ENCODE peak calls at places on chromosome 3, in eight cellular contexts. Q is HCT116; W is KG1; P is AG09319; N is stimulated activated CD4-positive, alpha-beta T cell treated with anti-CD3 and anti-CD28 coated beads, Interleukin-1b, Interleukin-23, amount 100 ng/mL, for 1 hour; O is activated T-cell treated with anti-CD3 and anti-CD28 coated beads, Interleukin-2, amount 50 U/mL, for 72 hours; J is GOT3; A is natural killer cell. Z is an unnamed sample.

GRCh38 chr3:106452096-106452495 is 583.3 kb upstream of the CBLB start:
- DNase-seq in Q (no peak), W (no peak), P (no peak), N (no peak), O (no peak), J (no peak), A (no peak), Z (no peak)

GRCh38 chr3:127606981-127607595 is 8.9 kb downstream of the MCM2 start:
- DNase-seq in Q (no peak), W (no peak), P (no peak), N (no peak), O (no peak), J (no peak), A (no peak), Z (no peak)

GRCh38 chr3:146390967-146391366 is 78.4 kb downstream of the PLSCR2 start:
- DNase-seq in Q (no peak), W (no peak), P (peak), N (no peak), O (no peak), J (no peak), A (no peak), Z (no peak)

GRCh38 chr3:52649461-52650210 is 36.1 kb downstream of the PBRM1 start:
- DNase-seq in Q (no peak), W (no peak), P (no peak), N (no peak), O (no peak), J (no peak), A (no peak), Z (no peak)

GRCh38 chr3:184082465-184082864 is 14.4 kb upstream of the HTR3E start:
- DNase-seq in Q (no peak), W (no peak), P (no peak), N (no peak), O (no peak), J (no peak), A (no peak), Z (no peak)

GRCh38 chr3:189276481-189277190 is 104.9 kb downstream of the TPRG1 start:
- DNase-seq in Q (no peak), W (peak), P (peak), N (no peak), O (no peak), J (no peak), A (no peak), Z (no peak)

GRCh38 chr3:171949559-171949958 is 89.8 kb upstream of the FNDC3B start:
- DNase-seq in Q (no peak), W (no peak), P (no peak), N (no peak), O (no peak), J (no peak), A (no peak), Z (no peak)

GRCh38 chr3:44208086-44208485 is 33.6 kb upstream of the TOPAZ1 start:
- DNase-seq in Q (no peak), W (no peak), P (no peak), N (no peak), O (no peak), J (no peak), A (no peak), Z (no peak)

GRCh38 chr3:123807820-123808219 is 76.3 kb downstream of the MYLK start:
- DNase-seq in Q (no peak), W (no peak), P (no peak), N (no peak), O (no peak), J (no peak), A (no peak), Z (no peak)

GRCh38 chr3:12472796-12473195 is 11.5 kb upstream of the TSEN2 start:
- DNase-seq in Q (no peak), W (no peak), P (no peak), N (no peak), O (no peak), J (no peak), A (no peak), Z (no peak)

GRCh38 chr3:113141543-113141942 is 69.8 kb upstream of the BOC start:
- DNase-seq in Q (no peak), W (no peak), P (no peak), N (no peak), O (no peak), J (no peak), A (no peak), Z (no peak)

GRCh38 chr3:49665822-49666519 is 8.2 kb upstream of the APEH start:
- DNase-seq in Q (no peak), W (no peak), P (no peak), N (no peak), O (no peak), J (no peak), A (no peak), Z (no peak)

GRCh38 chr3:103960819-103961218 is 1405.9 kb upstream of the ALCAM start:
- DNase-seq in Q (no peak), W (no peak), P (no peak), N (no peak), O (no peak), J (no peak), A (no peak), Z (no peak)

GRCh38 chr3:189652042-189652441 is 20.9 kb downstream of the TP63 start:
- DNase-seq in Q (peak), W (no peak), P (no peak), N (no peak), O (peak), J (no peak), A (no peak), Z (no peak)

GRCh38 chr3:191328963-191329653 is at the start of gene CCDC50:
- DNase-seq in Q (no peak), W (peak), P (peak), N (no peak), O (peak), J (peak), A (peak), Z (peak)

GRCh38 chr3:117246771-117247555 is 537.4 kb downstream of the TUSC7 start:
- DNase-seq in Q (no peak), W (no peak), P (no peak), N (no peak), O (no peak), J (no peak), A (no peak), Z (no peak)

GRCh38 chr3:45872569-45872968 is 13.8 kb upstream of the CCR9 start:
- DNase-seq in Q (no peak), W (no peak), P (no peak), N (no peak), O (no peak), J (no peak), A (no peak), Z (no peak)

GRCh38 chr3:184262166-184262926 is 993 bp upstream of the CAMK2N2 start:
- DNase-seq in Q (no peak), W (no peak), P (no peak), N (no peak), O (peak), J (no peak), A (no peak), Z (no peak)

GRCh38 chr3:184670091-184670602 is 41.7 kb downstream of the MAGEF1 start:
- DNase-seq in Q (no peak), W (no peak), P (no peak), N (no peak), O (no peak), J (no peak), A (no peak), Z (no peak)

GRCh38 chr3:108223928-108224327 is 1.7 kb upstream of the IFT57 start:
- DNase-seq in Q (no peak), W (peak), P (no peak), N (no peak), O (no peak), J (no peak), A (no peak), Z (no peak)

GRCh38 chr3:119902061-119902460 is 120.2 kb downstream of the NR1I2 start:
- DNase-seq in Q (no peak), W (no peak), P (no peak), N (no peak), O (no peak), J (no peak), A (no peak), Z (no peak)

GRCh38 chr3:150293401-150294001 is 114.6 kb upstream of the TSC22D2 start:
- DNase-seq in Q (no peak), W (no peak), P (peak), N (no peak), O (no peak), J (no peak), A (no peak), Z (no peak)

GRCh38 chr3:148723591-148723990 is 25.9 kb downstream of the AGTR1 start:
- DNase-seq in Q (no peak), W (no peak), P (no peak), N (no peak), O (no peak), J (no peak), A (no peak), Z (no peak)

GRCh38 chr3:141353652-141354495 is 14.4 kb upstream of the ZBTB38 start:
- DNase-seq in Q (no peak), W (no peak), P (no peak), N (no peak), O (no peak), J (no peak), A (no peak), Z (no peak)

Z was measured in ascending aorta.